ENCODE peak calls at places on chromosomes 12 and 14, in six cellular contexts. D is HepG2, J is HCT116, E is K562, P is H1, W is GM12878. L is an unnamed sample.

GRCh38 chr12:18428416-18428815 is 167.1 kb downstream of the PIK3C2G start:
- DNase-seq in J (no peak), W (no peak), P (no peak), E (no peak), D (no peak), L (no peak)

GRCh38 chr12:8123124-8123888 is at the start of gene CLEC4A:
- DNase-seq in W (no peak), J (no peak), E (no peak), D (no peak), P (no peak), L (no peak)

GRCh38 chr14:103624860-103625259 is 4.2 kb upstream of the KLC1 start:
- DNase-seq in J (peak), E (no peak), P (no peak), D (peak), W (no peak), L (no peak)

GRCh38 chr14:55122441-55122986 is 6.5 kb upstream of the LGALS3 start:
- DNase-seq in J (no peak), W (no peak), P (no peak), E (peak), D (peak), L (no peak)

GRCh38 chr12:19421503-19422282 is 17.6 kb upstream of the AEBP2 start:
- DNase-seq in E (no peak), W (no peak), D (no peak), P (no peak), J (no peak), L (no peak)

GRCh38 chr12:106205208-106206069 is 42.4 kb downstream of the CKAP4 start:
- DNase-seq in D (peak), J (peak), E (no peak), P (no peak), W (no peak), L (no peak)

GRCh38 chr14:68655961-68656360 is 136.9 kb downstream of the ZFP36L1 start:
- DNase-seq in P (peak), W (no peak), E (no peak), D (peak), J (peak), L (no peak)

GRCh38 chr14:101379842-101380241 is 181.5 kb upstream of the DIO3 start:
- DNase-seq in W (no peak), P (no peak), D (no peak), J (no peak), E (no peak), L (no peak)

GRCh38 chr14:101824339-101824727 is 62.8 kb downstream of the PPP2R5C start:
- DNase-seq in D (no peak), W (no peak), J (no peak), P (no peak), E (no peak), L (no peak)

GRCh38 chr12:62783881-62784280 is 151.1 kb downstream of the PPM1H start:
- DNase-seq in P (no peak), D (no peak), E (no peak), W (no peak), J (no peak), L (no peak)

GRCh38 chr14:100132903-100133510 is 26.4 kb downstream of the DEGS2 start:
- DNase-seq in E (no peak), D (no peak), P (no peak), W (no peak), J (no peak), L (no peak)

GRCh38 chr12:44036875-44037443 is 201.1 kb downstream of the TMEM117 start:
- DNase-seq in D (no peak), E (no peak), W (no peak), J (no peak), P (no peak), L (no peak)

GRCh38 chr12:61356485-61356884 is 903.7 kb upstream of the USP15 start:
- DNase-seq in P (no peak), D (no peak), E (no peak), W (no peak), J (no peak), L (no peak)

GRCh38 chr14:57512221-57512620 is 18.6 kb upstream of the CCDC198 start:
- DNase-seq in E (no peak), W (no peak), D (no peak), J (no peak), P (no peak), L (no peak)

GRCh38 chr14:64417771-64418125 is 29.6 kb downstream of the MTHFD1 start:
- DNase-seq in P (no peak), D (no peak), E (no peak), J (no peak), W (no peak), L (no peak)

GRCh38 chr14:104799657-104800599 is 973 bp upstream of the ZBTB42 start:
- DNase-seq in E (peak), D (peak), P (peak), W (no peak), J (no peak), L (peak)
- TF ChIP-seq CTCF in E (peak), D (peak), P (no peak), W (peak), J (peak), L (no peak)

DNA sequence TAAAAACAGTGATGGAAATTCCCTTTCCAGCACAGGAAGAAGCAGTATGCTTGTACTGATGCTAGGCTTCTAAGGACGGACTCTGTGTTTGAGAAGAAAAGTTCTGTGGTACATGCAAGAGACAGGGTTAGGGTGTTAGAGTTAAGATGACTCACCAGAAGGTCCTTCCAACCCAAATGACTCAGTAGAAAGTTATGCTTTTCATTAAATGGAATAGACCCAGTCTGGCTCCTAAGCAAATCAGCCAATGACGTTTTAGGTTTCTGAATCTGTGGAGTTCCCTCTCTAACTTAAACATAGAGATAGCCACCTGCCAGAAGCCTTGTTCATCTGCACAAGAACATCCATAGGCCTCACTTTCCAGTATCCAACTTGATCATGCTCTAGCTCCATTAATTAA is 5.7 kb downstream of the PTHLH start:
- DNase-seq in D (peak), P (no peak), E (peak), W (no peak), J (peak), L (no peak)
- TF ChIP-seq ATF3 in D (no peak), P (no peak), E (no peak), W (no peak), J (peak), L (no peak)

DNA sequence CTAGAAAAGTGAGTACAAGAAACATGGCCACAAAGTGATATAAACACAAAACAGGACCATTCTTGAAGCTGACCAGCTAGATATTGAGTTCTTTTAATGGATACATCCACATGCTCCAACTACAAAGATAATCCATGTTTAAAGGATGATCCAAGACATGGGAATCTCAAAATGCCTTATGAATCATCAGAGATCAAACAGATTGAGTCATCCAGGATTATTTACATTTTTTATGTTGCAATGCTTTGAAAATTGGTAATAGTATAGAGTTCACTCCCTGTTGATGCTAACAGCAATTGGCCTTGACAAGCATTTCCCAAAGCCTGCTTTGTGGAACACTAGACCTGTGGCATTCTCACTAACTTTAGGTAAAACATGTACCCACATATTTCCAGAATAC is 293.0 kb upstream of the TBX3 start:
- DNase-seq in E (no peak), J (no peak), P (no peak), D (peak), W (no peak), L (no peak)
- TF ChIP-seq CTCF in E (no peak), J (no peak), P (no peak), D (no peak), W (no peak), L (no peak)

GRCh38 chr12:92991134-92991533 is 62.0 kb upstream of the EEA1 start:
- DNase-seq in W (no peak), J (no peak), D (no peak), P (no peak), E (no peak), L (no peak)

GRCh38 chr12:92988622-92989130 is 59.6 kb upstream of the EEA1 start:
- DNase-seq in W (no peak), J (no peak), P (no peak), D (peak), E (no peak), L (no peak)

GRCh38 chr12:92989715-92990484 is 60.8 kb upstream of the EEA1 start:
- DNase-seq in P (no peak), W (no peak), D (peak), E (no peak), J (no peak), L (no peak)

GRCh38 chr12:92987846-92988621 is 58.9 kb upstream of the EEA1 start:
- DNase-seq in W (peak), J (no peak), E (no peak), D (peak), P (peak), L (peak)

DNA sequence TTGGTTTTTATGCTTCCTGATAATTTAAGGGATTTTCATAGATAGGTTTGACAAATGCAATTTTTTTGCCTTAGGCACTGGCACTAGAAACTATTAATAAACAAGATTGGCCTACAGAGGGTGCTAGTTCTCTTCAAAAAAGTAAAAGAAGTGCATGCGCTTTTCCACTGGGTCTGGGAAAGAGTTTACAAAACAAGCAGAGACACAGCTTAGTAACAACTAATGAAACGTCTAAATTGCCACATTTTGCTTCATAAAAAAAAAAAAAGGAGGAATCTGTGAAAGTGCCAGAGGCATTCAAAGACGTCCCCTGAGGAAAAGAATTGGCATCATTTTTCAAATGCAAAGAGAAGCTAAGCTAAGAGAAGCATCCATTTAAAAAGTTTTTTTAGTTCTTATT is 58.3 kb upstream of the EEA1 start:
- DNase-seq in J (peak), P (no peak), D (peak), E (peak), W (no peak), L (no peak)
- TF ChIP-seq ATF3 in J (no peak), P (no peak), D (no peak), E (no peak), W (no peak), L (no peak)

GRCh38 chr12:123126294-123127144 is 24.4 kb downstream of the PITPNM2 start:
- DNase-seq in W (no peak), E (peak), J (peak), D (peak), P (no peak), L (no peak)
- TF ChIP-seq CTCF in W (no peak), E (peak), J (peak), D (no peak), P (no peak), L (no peak)

GRCh38 chr12:75564398-75564797 is 53.0 kb upstream of the KRR1 start:
- DNase-seq in E (no peak), D (no peak), P (no peak), W (no peak), J (no peak), L (no peak)
- TF ChIP-seq ATF3 in E (no peak), D (no peak), P (no peak), W (no peak), J (no peak), L (no peak)

DNA sequence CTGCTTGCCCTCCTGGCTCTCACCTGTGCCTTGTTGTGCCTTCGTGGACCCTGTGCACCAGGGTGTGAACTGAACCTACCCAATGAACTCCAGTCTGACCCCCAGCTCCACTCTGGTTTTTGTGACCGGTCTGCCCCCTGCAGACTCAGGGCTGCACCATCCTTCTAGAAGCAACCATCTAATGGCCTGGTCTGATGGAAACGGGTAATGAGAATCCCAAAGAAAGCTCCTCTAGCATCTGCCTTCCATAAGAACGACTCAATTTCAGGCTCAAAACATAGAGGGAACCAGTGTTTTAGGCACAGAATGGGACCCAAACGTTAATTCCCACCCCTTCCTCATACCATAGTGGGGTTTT is 176.7 kb upstream of the PRMT8 start:
- DNase-seq in D (no peak), P (no peak), W (no peak), E (no peak), J (no peak), L (no peak)
- TF ChIP-seq CTCF in D (peak), P (no peak), W (no peak), E (no peak), J (peak), L (no peak)

GRCh38 chr12:77571127-77571526 is 259.6 kb upstream of the NAV3 start:
- DNase-seq in J (no peak), P (no peak), E (no peak), D (no peak), W (no peak), L (no peak)
- TF ChIP-seq ATF3 in J (no peak), P (no peak), E (no peak), D (no peak), W (no peak), L (no peak)

L was measured in WTC11.